ENCODE peak calls at places on chromosome 16, in seven cellular contexts. One of them, this sample, is unnamed.

GRCh38 chr16:86765389-86766026 is 187.2 kb downstream of the FOXL1 start:
- DNase-seq in HCT116: no peak
- DNase-seq in GM12878: no peak
- DNase-seq in H1: no peak
- DNase-seq in SK-N-SH: no peak
- DNase-seq in K562: no peak
- DNase-seq in HepG2: no peak
- DNase-seq in this sample: no peak

GRCh38 chr16:31301708-31302400 is 42.1 kb downstream of the ITGAM start:
- DNase-seq in HCT116: no peak
- DNase-seq in GM12878: no peak
- DNase-seq in H1: no peak
- DNase-seq in SK-N-SH: no peak
- DNase-seq in K562: no peak
- DNase-seq in HepG2: no peak
- DNase-seq in this sample: peak; percentile 18

GRCh38 chr16:19118938-19119431 is 5.2 kb downstream of the ITPRIPL2 start:
- DNase-seq in HCT116: no peak
- DNase-seq in GM12878: no peak
- DNase-seq in H1: no peak
- DNase-seq in SK-N-SH: no peak
- DNase-seq in K562: peak; percentile 83
- DNase-seq in HepG2: no peak
- DNase-seq in this sample: peak; percentile 60

GRCh38 chr16:73054732-73055481 is 7.0 kb upstream of the ZFHX3 start:
- DNase-seq in HCT116: no peak
- DNase-seq in GM12878: no peak
- DNase-seq in H1: no peak
- DNase-seq in SK-N-SH: peak; percentile 45
- DNase-seq in K562: no peak
- DNase-seq in HepG2: peak; percentile 73
- DNase-seq in this sample: peak; percentile 72

GRCh38 chr16:51971184-51971583 is 575.8 kb downstream of the TOX3 start:
- DNase-seq in HCT116: no peak
- DNase-seq in GM12878: no peak
- DNase-seq in H1: no peak
- DNase-seq in SK-N-SH: peak; percentile 68
- DNase-seq in K562: no peak
- DNase-seq in HepG2: no peak
- DNase-seq in this sample: no peak

GRCh38 chr16:85193876-85194275 is 81.6 kb upstream of the CIBAR2 start:
- DNase-seq in HCT116: no peak
- DNase-seq in GM12878: no peak
- DNase-seq in H1: no peak
- DNase-seq in SK-N-SH: no peak
- DNase-seq in K562: no peak
- DNase-seq in HepG2: no peak
- DNase-seq in this sample: no peak

GRCh38 chr16:18050777-18051176 is 285.8 kb downstream of the NPIPA8 start:
- DNase-seq in HCT116: no peak
- DNase-seq in GM12878: no peak
- DNase-seq in H1: no peak
- DNase-seq in SK-N-SH: no peak
- DNase-seq in K562: no peak
- DNase-seq in HepG2: no peak
- DNase-seq in this sample: no peak

GRCh38 chr16:86368261-86368660 is 142.1 kb upstream of the FOXF1 start:
- DNase-seq in HCT116: no peak
- DNase-seq in GM12878: no peak
- DNase-seq in H1: no peak
- DNase-seq in SK-N-SH: no peak
- DNase-seq in K562: no peak
- DNase-seq in HepG2: no peak
- DNase-seq in this sample: no peak

GRCh38 chr16:15950167-15950854 is 895 bp downstream of the ABCC1 start:
- DNase-seq in HCT116: no peak
- DNase-seq in GM12878: no peak
- DNase-seq in H1: no peak
- DNase-seq in SK-N-SH: peak; percentile 68
- DNase-seq in K562: peak; percentile 55
- DNase-seq in HepG2: peak; percentile 40
- DNase-seq in this sample: peak; percentile 33

GRCh38 chr16:1991135-1991551 is 1.4 kb downstream of the SYNGR3 start:
- DNase-seq in HCT116: no peak
- DNase-seq in GM12878: peak; percentile 71
- DNase-seq in H1: peak; percentile 61
- DNase-seq in SK-N-SH: no peak
- DNase-seq in K562: no peak
- DNase-seq in HepG2: no peak
- DNase-seq in this sample: no peak

GRCh38 chr16:31487720-31488629 is 5.1 kb downstream of the SLC5A2 start:
- DNase-seq in HCT116: no peak
- DNase-seq in GM12878: no peak
- DNase-seq in H1: peak; percentile 87
- DNase-seq in SK-N-SH: peak; percentile 91
- DNase-seq in K562: no peak
- DNase-seq in HepG2: no peak
- DNase-seq in this sample: no peak

GRCh38 chr16:87850009-87851006 is 19.0 kb downstream of the SLC7A5 start:
- DNase-seq in HCT116: no peak
- DNase-seq in GM12878: no peak
- DNase-seq in H1: peak; percentile 94
- DNase-seq in SK-N-SH: peak; percentile 91
- DNase-seq in K562: peak; percentile 75
- DNase-seq in HepG2: peak; percentile 91
- DNase-seq in this sample: peak; percentile 89

GRCh38 chr16:75624921-75625334 is 1.8 kb upstream of the ADAT1 start:
- DNase-seq in HCT116: no peak
- DNase-seq in GM12878: no peak
- DNase-seq in H1: no peak
- DNase-seq in SK-N-SH: no peak
- DNase-seq in K562: peak; percentile 45
- DNase-seq in HepG2: peak; percentile 41
- DNase-seq in this sample: no peak

GRCh38 chr16:88773812-88774291 is 11.2 kb downstream of the PIEZO1 start:
- DNase-seq in HCT116: no peak
- DNase-seq in GM12878: no peak
- DNase-seq in H1: no peak
- DNase-seq in SK-N-SH: no peak
- DNase-seq in K562: peak; percentile 93
- DNase-seq in HepG2: no peak
- DNase-seq in this sample: no peak

GRCh38 chr16:88344411-88345030 is 38.2 kb upstream of the ZNF469 start:
- DNase-seq in HCT116: no peak
- DNase-seq in GM12878: no peak
- DNase-seq in H1: no peak
- DNase-seq in SK-N-SH: no peak
- DNase-seq in K562: no peak
- DNase-seq in HepG2: no peak
- DNase-seq in this sample: no peak

GRCh38 chr16:2835638-2836493 is 5.8 kb downstream of the ZG16B start:
- DNase-seq in HCT116: peak; percentile 96
- DNase-seq in GM12878: no peak
- DNase-seq in H1: no peak
- DNase-seq in SK-N-SH: no peak
- DNase-seq in K562: no peak
- DNase-seq in HepG2: peak; percentile 72
- DNase-seq in this sample: peak; percentile 96

GRCh38 chr16:19704321-19705130 is 13.5 kb downstream of the KNOP1 start:
- DNase-seq in HCT116: no peak
- DNase-seq in GM12878: no peak
- DNase-seq in H1: no peak
- DNase-seq in SK-N-SH: no peak
- DNase-seq in K562: no peak
- DNase-seq in HepG2: no peak
- DNase-seq in this sample: no peak

GRCh38 chr16:87963400-87963799 is 12.2 kb downstream of the BANP start:
- DNase-seq in HCT116: no peak
- DNase-seq in GM12878: no peak
- DNase-seq in H1: no peak
- DNase-seq in SK-N-SH: no peak
- DNase-seq in K562: no peak
- DNase-seq in HepG2: no peak
- DNase-seq in this sample: no peak

GRCh38 chr16:53900678-53901077 is 196.7 kb downstream of the FTO start:
- DNase-seq in HCT116: no peak
- DNase-seq in GM12878: no peak
- DNase-seq in H1: no peak
- DNase-seq in SK-N-SH: peak; percentile 18
- DNase-seq in K562: no peak
- DNase-seq in HepG2: no peak
- DNase-seq in this sample: no peak

GRCh38 chr16:79316004-79316458 is 284.5 kb downstream of the MAF start:
- DNase-seq in HCT116: no peak
- DNase-seq in GM12878: peak; percentile 53
- DNase-seq in H1: no peak
- DNase-seq in SK-N-SH: no peak
- DNase-seq in K562: no peak
- DNase-seq in HepG2: no peak
- DNase-seq in this sample: no peak

GRCh38 chr16:11360581-11360980 is 15.3 kb downstream of the RMI2 start:
- DNase-seq in HCT116: no peak
- DNase-seq in GM12878: no peak
- DNase-seq in H1: no peak
- DNase-seq in SK-N-SH: no peak
- DNase-seq in K562: no peak
- DNase-seq in HepG2: no peak
- DNase-seq in this sample: no peak

GRCh38 chr16:9000664-9001063 is 37.0 kb upstream of the USP7 start:
- DNase-seq in HCT116: no peak
- DNase-seq in GM12878: no peak
- DNase-seq in H1: no peak
- DNase-seq in SK-N-SH: no peak
- DNase-seq in K562: no peak
- DNase-seq in HepG2: no peak
- DNase-seq in this sample: no peak

GRCh38 chr16:17359778-17360177 is 111.0 kb downstream of the XYLT1 start:
- DNase-seq in HCT116: no peak
- DNase-seq in GM12878: no peak
- DNase-seq in H1: no peak
- DNase-seq in SK-N-SH: peak; percentile 29
- DNase-seq in K562: no peak
- DNase-seq in HepG2: no peak
- DNase-seq in this sample: no peak

DNA sequence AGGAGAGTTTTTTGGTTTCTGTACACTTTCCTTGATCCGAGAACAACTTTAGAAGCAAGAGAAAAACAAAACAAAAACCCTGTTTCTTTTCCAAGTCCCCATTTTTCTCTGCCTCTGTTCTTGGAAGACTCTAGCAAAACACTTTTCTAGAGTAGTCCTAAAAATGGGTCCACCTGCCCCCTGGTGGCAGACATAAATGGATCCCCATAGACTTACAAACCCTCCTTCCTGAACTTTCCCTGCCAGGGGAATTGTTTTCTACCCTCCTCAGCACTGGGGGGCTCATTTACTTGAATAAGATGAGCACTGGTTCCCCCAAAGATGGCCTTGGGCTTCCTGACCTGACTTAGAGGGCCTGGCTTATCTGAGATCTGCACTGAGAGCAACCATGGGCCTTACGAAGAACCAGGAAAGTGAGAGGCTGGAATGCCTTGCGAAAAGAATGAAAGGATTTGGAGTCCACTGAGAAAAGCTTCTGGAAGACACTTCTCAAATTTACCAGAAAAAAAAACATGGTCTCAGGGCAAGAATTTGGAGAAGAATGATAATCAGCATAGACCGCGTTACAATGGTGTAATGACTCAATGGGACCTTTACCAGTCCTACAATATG is 48.0 kb upstream of the CDYL2 start:
- DNase-seq in HCT116: peak; percentile 36
- DNase-seq in GM12878: no peak
- DNase-seq in H1: peak; percentile 54
- DNase-seq in SK-N-SH: peak; percentile 13
- DNase-seq in K562: peak; percentile 43
- DNase-seq in HepG2: peak; percentile 31
- DNase-seq in this sample: peak; percentile 69
- TF ChIP-seq JUND in HCT116: no peak
- TF ChIP-seq JUND in GM12878: no peak
- TF ChIP-seq JUND in H1: no peak
- TF ChIP-seq JUND in SK-N-SH: no peak
- TF ChIP-seq JUND in K562: no peak
- TF ChIP-seq JUND in HepG2: no peak
- TF ChIP-seq JUND in this sample: no peak

GRCh38 chr16:68227183-68227793 is 8.6 kb downstream of the ESRP2 start:
- DNase-seq in HCT116: no peak
- DNase-seq in GM12878: peak; percentile 25
- DNase-seq in H1: no peak
- DNase-seq in SK-N-SH: peak; percentile 41
- DNase-seq in K562: peak; percentile 9
- DNase-seq in HepG2: no peak
- DNase-seq in this sample: no peak
- TF ChIP-seq JUND in HCT116: no peak
- TF ChIP-seq JUND in GM12878: no peak
- TF ChIP-seq JUND in H1: no peak
- TF ChIP-seq JUND in SK-N-SH: no peak
- TF ChIP-seq JUND in K562: no peak
- TF ChIP-seq JUND in HepG2: no peak
- TF ChIP-seq JUND in this sample: no peak

DNA sequence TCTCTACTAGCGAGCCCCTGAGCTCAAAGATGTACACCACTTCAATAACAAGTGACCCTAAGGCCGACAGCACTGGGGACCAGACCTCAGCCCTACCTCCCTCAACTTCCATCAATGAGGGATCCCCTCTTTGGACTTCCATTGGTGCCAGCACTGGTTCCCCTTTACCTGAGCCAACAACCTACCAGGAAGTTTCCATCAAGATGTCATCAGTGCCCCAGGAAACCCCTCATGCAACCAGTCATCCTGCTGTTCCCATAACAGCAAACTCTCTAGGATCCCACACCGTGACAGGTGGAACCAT is 734 bp downstream of the SPN start:
- DNase-seq in HCT116: no peak
- DNase-seq in GM12878: no peak
- DNase-seq in H1: no peak
- DNase-seq in SK-N-SH: no peak
- DNase-seq in K562: no peak
- DNase-seq in HepG2: no peak
- DNase-seq in this sample: no peak
- TF ChIP-seq JUND in HCT116: no peak
- TF ChIP-seq JUND in GM12878: no peak
- TF ChIP-seq JUND in H1: no peak
- TF ChIP-seq JUND in SK-N-SH: no peak
- TF ChIP-seq JUND in K562: no peak
- TF ChIP-seq JUND in HepG2: no peak
- TF ChIP-seq JUND in this sample: no peak

DNA sequence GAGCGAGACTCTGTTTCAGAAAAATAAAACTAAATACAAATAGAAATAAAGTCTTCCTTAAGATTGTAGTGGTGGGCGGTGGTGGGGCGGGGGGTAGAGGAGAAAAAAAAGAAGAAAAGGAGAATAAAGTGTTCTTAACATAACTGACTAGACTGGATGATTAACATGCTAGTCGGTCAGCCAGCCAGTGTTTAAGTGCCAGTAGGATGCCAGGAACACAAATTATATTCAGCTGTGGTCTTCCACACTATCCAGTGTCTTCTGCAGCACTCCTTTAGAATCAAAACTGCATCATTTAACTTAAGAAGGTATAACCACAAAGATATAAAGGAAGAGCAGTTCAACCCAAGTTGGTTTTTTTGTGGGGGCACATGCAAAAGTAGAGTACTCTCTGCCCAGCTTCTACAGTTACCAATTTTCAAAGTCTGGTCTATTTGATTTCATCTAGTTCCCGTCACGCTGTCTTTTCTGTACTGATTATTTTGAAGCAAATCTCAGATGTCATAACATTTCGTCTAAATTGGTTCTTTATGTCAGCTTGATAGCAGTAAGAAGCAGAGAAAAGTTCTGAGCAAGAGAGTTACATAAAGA is 15.8 kb downstream of the HEATR3 start:
- DNase-seq in HCT116: no peak
- DNase-seq in GM12878: no peak
- DNase-seq in H1: no peak
- DNase-seq in SK-N-SH: no peak
- DNase-seq in K562: no peak
- DNase-seq in HepG2: no peak
- DNase-seq in this sample: no peak
- TF ChIP-seq JUND in HCT116: no peak
- TF ChIP-seq JUND in GM12878: no peak
- TF ChIP-seq JUND in H1: no peak
- TF ChIP-seq JUND in SK-N-SH: no peak
- TF ChIP-seq JUND in K562: no peak
- TF ChIP-seq JUND in HepG2: no peak
- TF ChIP-seq JUND in this sample: no peak

This sample was measured in T47D.